ENCODE peak calls at places on chromosomes 16 and 17, in nine cellular contexts. One of them, this sample, is unnamed.

GRCh38 chr17:56594528-56595418 is 1.3 kb downstream of the NOG start:
- DNase-seq in NCI-H1092: peak
- DNase-seq in fibroblast of the aortic adventitia: no peak
- DNase-seq in kidney glomerular epithelial cell: no peak
- DNase-seq in left cardiac atrium: peak
- DNase-seq in NCI-H345: no peak
- DNase-seq in GM18507: no peak
- DNase-seq in stimulated activated CD4-positive, alpha-beta T cell treated with anti-CD3 and anti-CD28 coated beads, Interleukin-1b, Interleukin-23, amount 100 ng/mL, for 24 hours: no peak
- DNase-seq in endothelial cell: peak
- DNase-seq in this sample: no peak

GRCh38 chr17:79944251-79944812 is 91.3 kb downstream of the TBC1D16 start:
- DNase-seq in left cardiac atrium: peak
- DNase-seq in kidney glomerular epithelial cell: no peak
- DNase-seq in stimulated activated CD4-positive, alpha-beta T cell treated with anti-CD3 and anti-CD28 coated beads, Interleukin-1b, Interleukin-23, amount 100 ng/mL, for 24 hours: no peak
- DNase-seq in fibroblast of the aortic adventitia: no peak
- DNase-seq in NCI-H345: no peak
- DNase-seq in endothelial cell: no peak
- DNase-seq in GM18507: no peak
- DNase-seq in NCI-H1092: no peak
- DNase-seq in this sample: no peak

GRCh38 chr17:46995841-46996571 is 17.0 kb upstream of the RPRML start:
- DNase-seq in endothelial cell: no peak
- DNase-seq in kidney glomerular epithelial cell: no peak
- DNase-seq in fibroblast of the aortic adventitia: peak
- DNase-seq in NCI-H345: no peak
- DNase-seq in GM18507: no peak
- DNase-seq in stimulated activated CD4-positive, alpha-beta T cell treated with anti-CD3 and anti-CD28 coated beads, Interleukin-1b, Interleukin-23, amount 100 ng/mL, for 24 hours: no peak
- DNase-seq in NCI-H1092: no peak
- DNase-seq in left cardiac atrium: no peak
- DNase-seq in this sample: no peak

GRCh38 chr16:87047221-87048037 is 269.8 kb downstream of the C16orf95 start:
- DNase-seq in NCI-H1092: peak
- DNase-seq in kidney glomerular epithelial cell: no peak
- DNase-seq in left cardiac atrium: no peak
- DNase-seq in fibroblast of the aortic adventitia: no peak
- DNase-seq in GM18507: no peak
- DNase-seq in endothelial cell: no peak
- DNase-seq in stimulated activated CD4-positive, alpha-beta T cell treated with anti-CD3 and anti-CD28 coated beads, Interleukin-1b, Interleukin-23, amount 100 ng/mL, for 24 hours: no peak
- DNase-seq in NCI-H345: no peak
- DNase-seq in this sample: no peak

GRCh38 chr16:4935231-4935855 is 1.6 kb downstream of the PPL start:
- DNase-seq in kidney glomerular epithelial cell: no peak
- DNase-seq in NCI-H345: no peak
- DNase-seq in stimulated activated CD4-positive, alpha-beta T cell treated with anti-CD3 and anti-CD28 coated beads, Interleukin-1b, Interleukin-23, amount 100 ng/mL, for 24 hours: no peak
- DNase-seq in endothelial cell: no peak
- DNase-seq in NCI-H1092: no peak
- DNase-seq in GM18507: no peak
- DNase-seq in left cardiac atrium: peak
- DNase-seq in fibroblast of the aortic adventitia: peak
- DNase-seq in this sample: no peak

GRCh38 chr16:90026135-90026534 is 6.9 kb upstream of the DBNDD1 start:
- DNase-seq in NCI-H1092: no peak
- DNase-seq in stimulated activated CD4-positive, alpha-beta T cell treated with anti-CD3 and anti-CD28 coated beads, Interleukin-1b, Interleukin-23, amount 100 ng/mL, for 24 hours: no peak
- DNase-seq in GM18507: no peak
- DNase-seq in left cardiac atrium: no peak
- DNase-seq in NCI-H345: no peak
- DNase-seq in endothelial cell: no peak
- DNase-seq in fibroblast of the aortic adventitia: no peak
- DNase-seq in kidney glomerular epithelial cell: no peak
- DNase-seq in this sample: no peak

GRCh38 chr16:26688105-26688504 is 378.6 kb upstream of the C16orf82 start:
- DNase-seq in endothelial cell: no peak
- DNase-seq in NCI-H345: no peak
- DNase-seq in stimulated activated CD4-positive, alpha-beta T cell treated with anti-CD3 and anti-CD28 coated beads, Interleukin-1b, Interleukin-23, amount 100 ng/mL, for 24 hours: no peak
- DNase-seq in left cardiac atrium: no peak
- DNase-seq in NCI-H1092: no peak
- DNase-seq in GM18507: no peak
- DNase-seq in kidney glomerular epithelial cell: no peak
- DNase-seq in fibroblast of the aortic adventitia: no peak
- DNase-seq in this sample: no peak

GRCh38 chr16:73232555-73233422 is 184.9 kb upstream of the ZFHX3 start:
- DNase-seq in NCI-H345: peak
- DNase-seq in endothelial cell: no peak
- DNase-seq in stimulated activated CD4-positive, alpha-beta T cell treated with anti-CD3 and anti-CD28 coated beads, Interleukin-1b, Interleukin-23, amount 100 ng/mL, for 24 hours: no peak
- DNase-seq in kidney glomerular epithelial cell: peak
- DNase-seq in left cardiac atrium: peak
- DNase-seq in NCI-H1092: no peak
- DNase-seq in GM18507: no peak
- DNase-seq in fibroblast of the aortic adventitia: peak
- DNase-seq in this sample: no peak